ENCODE peak calls at places on chromosomes 11 and 22, in five cellular contexts. I, Q, H, R and M are unnamed samples.

GRCh38 chr22:47029244-47030001 is 267.0 kb downstream of the TBC1D22A start:
- DNase-seq in H (no peak), I (no peak), Q (no peak), R (no peak), M (no peak)

GRCh38 chr11:129386795-129387390 is 11.2 kb downstream of the BARX2 start:
- DNase-seq in Q (no peak), H (no peak), I (no peak), R (no peak), M (no peak)

GRCh38 chr22:24437091-24437490 is 9.7 kb downstream of the ADORA2A start:
- DNase-seq in R (no peak), I (no peak), H (no peak), Q (no peak), M (no peak)

GRCh38 chr11:58905716-58906547 is 33.4 kb upstream of the GLYATL1 start:
- DNase-seq in H (peak), I (no peak), R (peak), Q (no peak), M (no peak)

GRCh38 chr11:128616158-128616557 is 28.8 kb upstream of the ETS1 start:
- DNase-seq in Q (no peak), R (no peak), H (peak), I (no peak), M (no peak)

GRCh38 chr11:19827399-19828135 is 114.9 kb downstream of the NAV2 start:
- DNase-seq in H (no peak), I (no peak), R (no peak), Q (no peak), M (no peak)

GRCh38 chr22:42229455-42230149 is 40.9 kb downstream of the TCF20 start:
- DNase-seq in Q (no peak), R (peak), I (no peak), H (peak), M (no peak)

GRCh38 chr11:43788394-43788793 is 92.2 kb upstream of the ALKBH3 start:
- DNase-seq in H (peak), I (no peak), R (no peak), Q (peak), M (no peak)

GRCh38 chr11:27705873-27706820 is 5.9 kb upstream of the BDNF start:
- DNase-seq in H (peak), R (no peak), Q (no peak), I (no peak), M (no peak)

GRCh38 chr11:61626580-61627380 is 45.9 kb upstream of the SYT7 start:
- DNase-seq in Q (no peak), R (peak), I (no peak), H (no peak), M (peak)

GRCh38 chr11:60821827-60822599 is 19.9 kb upstream of the CCDC86 start:
- DNase-seq in H (no peak), I (no peak), R (no peak), Q (no peak), M (no peak)

GRCh38 chr11:82521427-82521826 is 212.2 kb downstream of the FAM181B start:
- DNase-seq in R (no peak), I (no peak), Q (no peak), H (no peak), M (no peak)

GRCh38 chr22:32217465-32217864 is 12.6 kb upstream of the RFPL2 start:
- DNase-seq in R (no peak), H (no peak), Q (no peak), I (no peak), M (no peak)

GRCh38 chr11:76615950-76616349 is 54.6 kb downstream of the LRRC32 start:
- DNase-seq in I (no peak), H (peak), Q (peak), R (peak), M (no peak)

GRCh38 chr22:37742374-37743092 is 45.7 kb downstream of the TRIOBP start:
- DNase-seq in I (no peak), R (peak), H (no peak), Q (no peak), M (no peak)

GRCh38 chr11:124198852-124199389 is 15.8 kb downstream of the OR10D3 start:
- DNase-seq in I (no peak), H (no peak), R (no peak), Q (no peak), M (no peak)

GRCh38 chr22:50229370-50229769 is 15.5 kb downstream of the TUBGCP6 start:
- DNase-seq in I (no peak), R (no peak), Q (no peak), H (no peak), M (no peak)

GRCh38 chr22:29061773-29062172 is at the start of gene C22orf31:
- DNase-seq in I (no peak), H (no peak), R (peak), Q (no peak), M (no peak)

GRCh38 chr22:41302016-41302767 is 867 bp downstream of the ZC3H7B start:
- DNase-seq in I (no peak), H (no peak), R (no peak), Q (no peak), M (no peak)

GRCh38 chr11:76788661-76789442 is 5.7 kb downstream of the TSKU start:
- DNase-seq in H (no peak), I (no peak), R (no peak), Q (no peak), M (no peak)

GRCh38 chr11:95835768-95836488 is 45.6 kb downstream of the CEP57 start:
- DNase-seq in R (peak), I (peak), H (peak), Q (peak), M (peak)

GRCh38 chr22:28438183-28438778 is 241.4 kb downstream of the TTC28 start:
- DNase-seq in I (no peak), H (no peak), Q (no peak), R (no peak), M (no peak)

GRCh38 chr11:65435330-65435931 is 12.8 kb downstream of the NEAT1 start:
- DNase-seq in H (no peak), Q (no peak), I (no peak), R (peak), M (no peak)

GRCh38 chr11:47056261-47056915 is 119.8 kb downstream of the CSTPP1 start:
- DNase-seq in Q (no peak), I (no peak), H (peak), R (peak), M (no peak)

GRCh38 chr11:130546438-130546837 is 98.0 kb downstream of the ADAMTS15 start:
- DNase-seq in R (no peak), I (no peak), H (no peak), Q (no peak), M (no peak)

GRCh38 chr11:64009234-64009633 is 23.0 kb downstream of the OTUB1 start:
- DNase-seq in H (no peak), I (no peak), R (no peak), Q (no peak), M (no peak)

GRCh38 chr11:23455291-23455864 is 595.1 kb upstream of the CCDC179 start:
- DNase-seq in H (peak), Q (no peak), R (no peak), I (no peak), M (no peak)

GRCh38 chr22:29799217-29799680 is 32.1 kb downstream of the UQCR10 start:
- DNase-seq in Q (peak), R (peak), I (no peak), H (peak), M (no peak)

GRCh38 chr22:29539105-29539504 is 14.5 kb downstream of the THOC5 start:
- DNase-seq in Q (no peak), I (no peak), R (no peak), H (peak), M (no peak)

GRCh38 chr11:126500981-126501380 is 145.5 kb downstream of the ST3GAL4 start:
- DNase-seq in H (no peak), I (no peak), Q (no peak), R (no peak), M (no peak)

GRCh38 chr11:3738241-3738640 is 59.1 kb downstream of the NUP98 start:
- DNase-seq in Q (no peak), I (no peak), R (peak), H (no peak), M (no peak)

GRCh38 chr11:68273056-68273738 is 1.4 kb upstream of the C11orf24 start:
- DNase-seq in I (no peak), R (no peak), H (no peak), Q (no peak), M (no peak)

GRCh38 chr11:11841121-11841604 is 609 bp upstream of the USP47 start:
- DNase-seq in R (peak), I (peak), H (no peak), Q (no peak), M (no peak)

GRCh38 chr11:111812211-111812610 is 46.0 kb upstream of the PPP2R1B start:
- DNase-seq in I (no peak), R (no peak), H (no peak), Q (no peak), M (no peak)

GRCh38 chr11:105232021-105232420 is 92.5 kb upstream of the CARD18 start:
- DNase-seq in R (no peak), Q (no peak), I (no peak), H (no peak), M (no peak)

GRCh38 chr11:11074686-11075370 is 217.0 kb upstream of the ZBED5 start:
- DNase-seq in Q (no peak), H (no peak), I (no peak), R (no peak), M (no peak)

GRCh38 chr11:57568330-57568766 is 876 bp upstream of the UBE2L6 start:
- DNase-seq in R (peak), H (peak), I (peak), Q (no peak), M (no peak)

GRCh38 chr11:32429477-32429876 is 5.9 kb downstream of the WT1 start:
- DNase-seq in Q (no peak), I (no peak), H (no peak), R (no peak), M (no peak)

GRCh38 chr11:2211113-2211971 is 39.7 kb upstream of the TH start:
- DNase-seq in Q (no peak), H (no peak), R (no peak), I (no peak), M (no peak)